ENCODE peak calls at places on chromosomes 5 and 9, in eight cellular contexts. V, D, J, M, N, G, R and T are unnamed samples.

GRCh38 chr5:81835813-81836458 is 85.0 kb upstream of the SSBP2 start:
- DNase-seq in V (no peak), D (no peak), J (peak), M (no peak), N (no peak), G (no peak), R (no peak), T (peak)

GRCh38 chr9:129838707-129839259 is 3.5 kb downstream of the USP20 start:
- DNase-seq in V (no peak), D (peak), J (peak), M (no peak), N (no peak), G (no peak), R (peak), T (peak)

GRCh38 chr5:179168636-179169035 is 108.5 kb downstream of the ZNF354C start:
- DNase-seq in V (no peak), D (no peak), J (no peak), M (no peak), N (no peak), G (no peak), R (no peak), T (no peak)

GRCh38 chr9:116027096-116027495 is 126.5 kb upstream of the PAPPA start:
- DNase-seq in V (no peak), D (peak), J (peak), M (no peak), N (peak), G (no peak), R (peak), T (peak)

GRCh38 chr9:86655147-86655546 is 292.2 kb downstream of the GAS1 start:
- DNase-seq in V (no peak), D (no peak), J (peak), M (no peak), N (no peak), G (no peak), R (no peak), T (peak)

GRCh38 chr9:36995927-36996471 is 38.1 kb downstream of the PAX5 start:
- DNase-seq in V (peak), D (peak), J (peak), M (peak), N (peak), G (peak), R (peak), T (peak)

GRCh38 chr5:93381057-93381456 is 200.0 kb downstream of the NR2F1-AS1 start:
- DNase-seq in V (no peak), D (no peak), J (peak), M (no peak), N (no peak), G (no peak), R (no peak), T (no peak)

GRCh38 chr5:68538886-68539420 is 323.4 kb downstream of the PIK3R1 start:
- DNase-seq in V (no peak), D (no peak), J (no peak), M (no peak), N (no peak), G (no peak), R (no peak), T (no peak)

GRCh38 chr9:110308504-110309109 is 29.1 kb downstream of the TXNDC8 start:
- DNase-seq in V (no peak), D (no peak), J (no peak), M (no peak), N (no peak), G (no peak), R (no peak), T (no peak)

GRCh38 chr9:82790868-82791267 is 272.1 kb downstream of the RASEF start:
- DNase-seq in V (no peak), D (no peak), J (no peak), M (no peak), N (no peak), G (no peak), R (no peak), T (no peak)

GRCh38 chr5:123086376-123087055 is 2.5 kb upstream of the PRDM6 start:
- DNase-seq in V (no peak), D (no peak), J (no peak), M (peak), N (peak), G (no peak), R (no peak), T (no peak)

GRCh38 chr9:108746864-108747263 is 108.9 kb downstream of the ACTL7B start:
- DNase-seq in V (no peak), D (peak), J (no peak), M (no peak), N (no peak), G (no peak), R (no peak), T (peak)

GRCh38 chr9:69036319-69036718 is 767 bp downstream of the FXN start:
- DNase-seq in V (peak), D (peak), J (peak), M (peak), N (peak), G (no peak), R (peak), T (peak)

GRCh38 chr5:390571-391491 is 52.1 kb upstream of the EXOC3 start:
- DNase-seq in V (no peak), D (no peak), J (no peak), M (peak), N (no peak), G (no peak), R (no peak), T (no peak)

GRCh38 chr9:131667576-131667975 is 72.3 kb downstream of the RAPGEF1 start:
- DNase-seq in V (no peak), D (no peak), J (no peak), M (no peak), N (no peak), G (no peak), R (no peak), T (no peak)

GRCh38 chr5:56685503-56686217 is 129.7 kb upstream of the MAP3K1 start:
- DNase-seq in V (no peak), D (no peak), J (peak), M (no peak), N (no peak), G (no peak), R (no peak), T (no peak)

GRCh38 chr9:371349-371748 is 156.7 kb downstream of the DOCK8 start:
- DNase-seq in V (no peak), D (peak), J (no peak), M (no peak), N (no peak), G (no peak), R (no peak), T (no peak)

GRCh38 chr5:54220230-54221040 is 89.9 kb downstream of the ARL15 start:
- DNase-seq in V (no peak), D (no peak), J (no peak), M (no peak), N (no peak), G (no peak), R (no peak), T (no peak)
- H3K4me3 ChIP-seq in V (no peak), D (no peak), J (peak), M (no peak), N (no peak), G (no peak), R (no peak), T (no peak)

GRCh38 chr9:101569736-101570501 is 24.9 kb downstream of the PPP3R2 start:
- DNase-seq in V (peak), D (peak), J (no peak), M (no peak), N (no peak), G (no peak), R (no peak), T (peak)
- H3K4me3 ChIP-seq in V (no peak), D (no peak), J (no peak), M (no peak), N (no peak), G (no peak), R (no peak), T (no peak)

DNA sequence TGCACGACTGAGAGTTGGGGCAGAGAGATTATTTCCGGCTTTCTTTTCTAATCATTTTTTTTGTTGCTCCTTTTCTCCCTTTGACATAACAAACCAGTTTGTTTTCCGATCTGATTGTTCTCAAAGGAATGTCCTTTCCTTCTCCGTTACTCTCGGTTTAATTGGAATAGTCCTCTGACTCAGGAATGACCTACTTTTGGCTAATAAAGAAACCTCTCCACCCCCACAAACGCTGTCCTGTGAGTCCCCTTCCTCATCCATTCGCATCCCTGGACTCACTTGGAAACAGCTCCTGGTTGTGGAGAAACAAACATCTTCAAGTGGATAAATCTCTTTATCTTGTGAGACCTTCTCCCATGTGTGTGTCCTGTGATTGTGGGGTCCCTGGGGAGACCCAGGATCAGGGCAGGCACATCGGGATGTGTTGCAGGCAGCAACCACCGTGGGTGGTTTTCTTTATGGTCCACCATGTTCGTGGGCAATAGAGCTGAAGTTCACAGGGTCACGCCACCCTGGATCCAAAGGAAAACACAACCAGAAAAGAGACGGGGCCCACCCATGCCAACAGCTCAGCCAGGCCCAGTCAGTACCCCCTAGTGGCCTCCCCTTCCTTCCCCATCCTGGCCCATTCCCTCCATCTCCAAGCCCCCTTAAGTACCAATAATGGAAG is 45.2 kb upstream of the NEK6 start:
- DNase-seq in V (no peak), D (peak), J (peak), M (peak), N (no peak), G (no peak), R (peak), T (peak)
- H3K4me3 ChIP-seq in V (no peak), D (no peak), J (no peak), M (no peak), N (no peak), G (no peak), R (no peak), T (no peak)

GRCh38 chr9:88950341-88951141 is 40.7 kb upstream of the S1PR3 start:
- DNase-seq in V (no peak), D (peak), J (peak), M (no peak), N (no peak), G (no peak), R (no peak), T (peak)

GRCh38 chr9:88949425-88949824 is 41.8 kb upstream of the S1PR3 start:
- DNase-seq in V (no peak), D (peak), J (peak), M (no peak), N (no peak), G (peak), R (no peak), T (peak)

GRCh38 chr9:88945636-88946333 is 45.5 kb upstream of the S1PR3 start:
- DNase-seq in V (no peak), D (no peak), J (no peak), M (no peak), N (no peak), G (no peak), R (no peak), T (no peak)

GRCh38 chr9:88949961-88950340 is 41.3 kb upstream of the S1PR3 start:
- DNase-seq in V (no peak), D (no peak), J (peak), M (no peak), N (no peak), G (no peak), R (peak), T (no peak)

GRCh38 chr9:88947581-88948573 is 43.4 kb upstream of the S1PR3 start:
- DNase-seq in V (no peak), D (peak), J (peak), M (no peak), N (no peak), G (no peak), R (no peak), T (peak)
- H3K4me3 ChIP-seq in V (no peak), D (no peak), J (no peak), M (no peak), N (no peak), G (no peak), R (no peak), T (no peak)

GRCh38 chr9:127451681-127452480 is 571 bp downstream of the LRSAM1 start:
- DNase-seq in V (peak), D (peak), J (peak), M (peak), N (peak), G (peak), R (peak), T (peak)

GRCh38 chr9:127450831-127451680 is at the start of the genes LRSAM1 and RPL12:
- DNase-seq in V (peak), D (peak), J (peak), M (peak), N (peak), G (peak), R (peak), T (peak)

GRCh38 chr9:127448112-127448805 is 2.9 kb downstream of the RPL12 start:
- DNase-seq in V (no peak), D (no peak), J (no peak), M (no peak), N (no peak), G (no peak), R (no peak), T (no peak)

GRCh38 chr9:127449332-127449966 is 1.8 kb downstream of the RPL12 start:
- DNase-seq in V (no peak), D (no peak), J (no peak), M (no peak), N (no peak), G (no peak), R (no peak), T (no peak)

DNA sequence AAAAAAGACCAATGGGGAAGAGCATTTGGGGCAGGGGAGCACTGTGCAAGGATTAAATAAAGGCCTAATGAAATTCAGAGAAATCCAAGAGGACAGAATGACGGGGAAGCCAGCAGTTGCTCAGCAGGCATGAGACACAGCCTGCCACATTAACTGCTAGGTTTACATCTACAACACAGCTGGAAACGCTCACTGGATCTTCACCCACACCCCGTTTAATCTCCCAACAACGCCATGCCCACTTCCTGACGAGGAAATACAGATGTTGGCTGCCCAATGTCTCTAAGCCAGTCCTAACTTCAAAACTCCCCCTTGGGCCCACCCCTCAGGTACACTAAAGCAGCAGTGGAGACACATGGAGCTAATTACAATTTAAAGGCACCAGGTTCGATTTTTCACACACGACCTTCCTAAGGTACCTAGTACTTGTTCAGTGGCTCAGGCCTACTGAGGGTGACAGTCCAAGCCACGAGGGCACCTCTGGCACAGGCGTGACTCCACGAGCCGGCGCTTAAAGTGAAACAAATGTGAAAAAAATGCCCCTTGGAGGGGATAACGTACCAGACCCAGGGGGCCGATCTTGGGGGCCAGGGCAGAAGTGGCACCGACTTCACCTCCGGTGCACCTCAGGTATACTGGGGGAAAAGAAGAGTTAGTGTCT is 906 bp downstream of the RPL12 start:
- DNase-seq in V (no peak), D (peak), J (peak), M (no peak), N (no peak), G (no peak), R (peak), T (peak)
- H3K4me3 ChIP-seq in V (peak), D (peak), J (peak), M (peak), N (peak), G (peak), R (peak), T (peak)

DNA sequence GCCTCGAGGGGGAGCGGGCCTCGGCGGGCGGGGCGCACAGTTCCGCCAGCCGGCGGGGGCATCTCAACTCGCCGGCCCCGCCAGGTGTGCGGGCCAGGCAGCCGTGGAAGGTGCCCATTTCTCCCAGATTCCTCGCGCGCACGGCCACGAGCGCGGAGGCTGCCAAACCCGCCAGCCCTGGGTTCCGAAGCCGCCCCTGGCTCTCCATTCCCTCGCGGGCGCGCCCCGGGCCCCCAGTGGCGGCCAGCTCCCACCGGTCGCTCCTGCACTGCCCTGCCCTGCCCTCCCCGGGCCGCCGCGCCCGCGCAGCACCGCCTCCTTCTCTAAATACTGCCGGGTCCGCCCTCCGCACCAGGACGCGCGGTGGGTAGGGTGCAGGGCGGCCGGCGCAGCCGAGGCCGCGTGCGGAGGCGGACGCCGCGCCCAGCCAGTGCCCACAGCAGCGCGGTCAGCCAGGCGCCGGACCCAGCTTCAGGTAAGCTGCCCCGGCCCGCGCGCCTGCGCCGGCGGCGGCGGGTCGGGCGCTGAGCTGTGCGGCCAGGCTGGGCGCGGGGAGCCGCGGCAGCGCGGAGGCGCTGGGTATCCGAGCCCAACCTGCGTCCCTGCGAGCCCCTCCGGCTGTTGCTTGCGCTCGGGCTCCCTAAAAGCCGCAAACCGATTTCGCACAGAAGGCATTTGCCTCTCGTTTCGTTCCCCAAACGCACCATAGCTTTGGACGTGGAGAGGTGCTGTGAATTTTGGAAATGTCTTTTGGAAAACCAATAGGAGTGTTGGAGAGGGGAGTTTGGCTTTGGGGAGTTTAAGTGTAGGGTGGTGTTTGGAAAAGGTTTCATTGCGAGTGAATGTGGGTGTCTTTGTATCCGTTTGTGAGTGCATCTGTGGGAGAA is at the start of gene TMEM171:
- DNase-seq in V (peak), D (peak), J (peak), M (peak), N (peak), G (peak), R (peak), T (peak)
- H3K4me3 ChIP-seq in V (peak), D (peak), J (peak), M (peak), N (peak), G (no peak), R (peak), T (peak)

GRCh38 chr5:157109744-157110143 is 900 bp upstream of the HAVCR2 start:
- DNase-seq in V (peak), D (no peak), J (no peak), M (no peak), N (no peak), G (no peak), R (no peak), T (no peak)
- H3K4me3 ChIP-seq in V (peak), D (no peak), J (no peak), M (no peak), N (no peak), G (no peak), R (no peak), T (no peak)